ENCODE peak calls at places on chromosomes 11 and 22, in ten cellular contexts. P is spleen, Y is GM12891, A is suprapubic skin, U is HepG2, W is stomach, X is GM12892, D is upper lobe of left lung, C is K562, Q is HCT116. R is an unnamed sample.

GRCh38 chr11:103946793-103947565 is 89.5 kb upstream of the DDI1 start:
- DNase-seq in P (no peak), Y (no peak), A (no peak), U (no peak), W (no peak), X (no peak), D (no peak), C (no peak), Q (no peak), R (no peak)

GRCh38 chr11:78039919-78040671 is 17.0 kb upstream of the KCTD14 start:
- DNase-seq in P (peak; percentile 79), Y (peak; percentile 37), A (peak; percentile 74), U (peak; percentile 67), W (peak; percentile 72), X (peak; percentile 38), D (peak; percentile 83), C (peak; percentile 52), Q (no peak), R (no peak)

GRCh38 chr11:10413268-10413667 is 41.8 kb upstream of the AMPD3 start:
- DNase-seq in P (peak; percentile 81), Y (no peak), A (no peak), U (peak; percentile 28), W (no peak), X (no peak), D (no peak), C (no peak), Q (peak; percentile 28), R (no peak)

GRCh38 chr11:19076744-19077589 is 16.4 kb upstream of the MRGPRX2 start:
- DNase-seq in P (peak; percentile 84), Y (peak; percentile 41), A (no peak), U (peak; percentile 32), W (peak; percentile 70), X (peak; percentile 28), D (no peak), C (peak; percentile 76), Q (peak; percentile 31), R (no peak)

GRCh38 chr11:3959918-3960295 is 104.4 kb downstream of the STIM1 start:
- DNase-seq in P (no peak), Y (no peak), A (no peak), U (no peak), W (no peak), X (no peak), D (no peak), C (no peak), Q (no peak), R (no peak)

GRCh38 chr11:74731301-74732094 is at the start of gene CHRDL2:
- DNase-seq in P (no peak), Y (no peak), A (no peak), U (no peak), W (no peak), X (no peak), D (peak; percentile 87), C (no peak), Q (no peak), R (no peak)

GRCh38 chr11:27234043-27234668 is 128.9 kb downstream of the CCDC34 start:
- DNase-seq in P (peak; percentile 73), Y (peak; percentile 33), A (no peak), U (peak; percentile 82), W (no peak), X (peak; percentile 16), D (no peak), C (no peak), Q (no peak), R (no peak)

GRCh38 chr11:18749681-18750319 is 23.8 kb upstream of the IGSF22 start:
- DNase-seq in P (no peak), Y (no peak), A (no peak), U (peak; percentile 25), W (no peak), X (no peak), D (no peak), C (no peak), Q (no peak), R (no peak)

GRCh38 chr11:19763315-19763714 is 50.7 kb downstream of the NAV2 start:
- DNase-seq in P (no peak), Y (no peak), A (no peak), U (no peak), W (peak; percentile 31), X (no peak), D (no peak), C (no peak), Q (no peak), R (no peak)

GRCh38 chr22:39421691-39422090 is 22.1 kb downstream of the TAB1 start:
- DNase-seq in P (no peak), Y (no peak), A (no peak), U (no peak), W (no peak), X (no peak), D (no peak), C (no peak), Q (no peak), R (no peak)

GRCh38 chr11:22730319-22730718 is 63.9 kb downstream of the GAS2 start:
- DNase-seq in P (no peak), Y (no peak), A (no peak), U (peak; percentile 59), W (no peak), X (no peak), D (no peak), C (no peak), Q (no peak), R (no peak)

GRCh38 chr11:128323381-128323780 is 264.0 kb downstream of the ETS1 start:
- DNase-seq in P (no peak), Y (peak; percentile 25), A (no peak), U (no peak), W (no peak), X (no peak), D (no peak), C (no peak), Q (no peak), R (no peak)

GRCh38 chr11:16997624-16998023 is 16.6 kb downstream of the PLEKHA7 start:
- DNase-seq in P (no peak), Y (no peak), A (no peak), U (peak; percentile 43), W (peak; percentile 29), X (no peak), D (no peak), C (no peak), Q (no peak), R (no peak)

GRCh38 chr11:69054397-69055211 is 5.9 kb downstream of the TPCN2 start:
- DNase-seq in P (no peak), Y (no peak), A (no peak), U (no peak), W (no peak), X (no peak), D (peak; percentile 58), C (no peak), Q (no peak), R (no peak)

GRCh38 chr11:121365304-121365703 is 72.7 kb downstream of the SC5D start:
- DNase-seq in P (no peak), Y (no peak), A (no peak), U (no peak), W (no peak), X (no peak), D (no peak), C (no peak), Q (no peak), R (no peak)

GRCh38 chr22:41833369-41834004 is 582 bp downstream of the SREBF2 start:
- DNase-seq in P (peak; percentile 90), Y (peak; percentile 41), A (peak; percentile 80), U (no peak), W (peak; percentile 48), X (peak; percentile 42), D (peak; percentile 92), C (peak; percentile 73), Q (no peak), R (no peak)

GRCh38 chr11:73974611-73975478 is 7.8 kb downstream of the UCP2 start:
- DNase-seq in P (peak; percentile 74), Y (no peak), A (no peak), U (no peak), W (no peak), X (no peak), D (no peak), C (no peak), Q (no peak), R (no peak)

GRCh38 chr11:69375316-69376154 is 81.6 kb downstream of the MYEOV start:
- DNase-seq in P (peak; percentile 66), Y (no peak), A (peak; percentile 56), U (no peak), W (peak; percentile 22), X (no peak), D (peak; percentile 70), C (no peak), Q (no peak), R (no peak)

GRCh38 chr11:72860592-72860991 is 46.4 kb downstream of the ATG16L2 start:
- DNase-seq in P (no peak), Y (no peak), A (no peak), U (no peak), W (no peak), X (no peak), D (no peak), C (no peak), Q (no peak), R (no peak)

GRCh38 chr22:43274595-43275240 is 68.5 kb downstream of the SCUBE1 start:
- DNase-seq in P (no peak), Y (no peak), A (no peak), U (no peak), W (no peak), X (no peak), D (no peak), C (no peak), Q (no peak), R (no peak)

GRCh38 chr11:118856314-118856713 is 27.4 kb upstream of the CXCR5 start:
- DNase-seq in P (no peak), Y (no peak), A (no peak), U (no peak), W (no peak), X (no peak), D (no peak), C (no peak), Q (no peak), R (no peak)

GRCh38 chr22:36198936-36199616 is 2.5 kb downstream of the APOL4 start:
- DNase-seq in P (no peak), Y (no peak), A (no peak), U (peak; percentile 24), W (no peak), X (no peak), D (no peak), C (no peak), Q (no peak), R (no peak)
- TF ChIP-seq POLR2A in P (no peak), Y (no peak), A (no peak), U (no peak), W (no peak), X (no peak), D (no peak), C (no peak), Q (no peak), R (no peak)

GRCh38 chr11:67483901-67484665 is 1.3 kb downstream of the AIP start:
- DNase-seq in P (no peak), Y (no peak), A (no peak), U (no peak), W (no peak), X (no peak), D (no peak), C (no peak), Q (no peak), R (no peak)
- TF ChIP-seq POLR2AphosphoS5 in P (no peak), Y (peak; percentile 66), A (no peak), U (no peak), W (no peak), X (no peak), D (no peak), C (no peak), Q (no peak), R (no peak)

GRCh38 chr11:1589996-1590395 is 4.9 kb upstream of the KRTAP5-1 start:
- DNase-seq in P (peak; percentile 34), Y (no peak), A (no peak), U (no peak), W (no peak), X (no peak), D (no peak), C (no peak), Q (no peak), R (no peak)
- TF ChIP-seq POLR2A in P (no peak), Y (no peak), A (no peak), U (no peak), W (no peak), X (no peak), D (no peak), C (no peak), Q (no peak), R (no peak)

GRCh38 chr11:33899383-33900037 is 7.6 kb upstream of the LMO2 start:
- DNase-seq in P (no peak), Y (no peak), A (peak; percentile 93), U (no peak), W (peak; percentile 50), X (no peak), D (no peak), C (peak; percentile 52), Q (peak; percentile 43), R (peak; percentile 95)
- TF ChIP-seq POLR2AphosphoS5 in P (no peak), Y (no peak), A (no peak), U (no peak), W (peak; percentile 68), X (no peak), D (peak; percentile 69), C (no peak), Q (peak; percentile 44), R (peak; percentile 39)

R was measured in vagina.